ENCODE peak calls at places on chromosomes 12 and 14, in ten cellular contexts. Z is lower lobe of right lung, P is neuronal stem cell, Y is adrenal gland, A is GM23248, F is kidney, Q is SJSA1, S is PC-3, R is left ventricle myocardium inferior, J is GM23338. L is an unnamed sample. For H3K4me1, the result is how much of the 10 kb centered on the place peaks cover.

GRCh38 chr14:64811676-64812075 is 68.0 kb downstream of the SPTB start:
- DNase-seq in Z (no peak), P (no peak), Y (peak), A (no peak), F (no peak), Q (no peak), S (peak), R (no peak), J (no peak), L (no peak)

GRCh38 chr12:30823140-30823669 is 68.5 kb upstream of the CAPRIN2 start:
- DNase-seq in Z (peak), P (peak), Y (peak), A (peak), F (peak), Q (no peak), S (no peak), R (peak), J (peak), L (peak)

GRCh38 chr12:11130999-11131398 is 3.4 kb downstream of the TAS2R30 start:
- DNase-seq in Z (no peak), P (no peak), Y (no peak), A (no peak), F (no peak), Q (no peak), S (no peak), R (no peak), J (no peak), L (no peak)

GRCh38 chr14:35333797-35334743 is 41.9 kb downstream of the PSMA6 start:
- DNase-seq in Z (no peak), P (no peak), Y (peak), A (no peak), F (no peak), Q (no peak), S (no peak), R (no peak), J (no peak), L (no peak)

GRCh38 chr12:64387201-64387816 is 3.2 kb downstream of the C12orf56 start:
- DNase-seq in Z (no peak), P (no peak), Y (no peak), A (no peak), F (no peak), Q (no peak), S (peak), R (no peak), J (no peak), L (no peak)

GRCh38 chr12:34097213-34097612 is 74.9 kb downstream of the ALG10 start:
- DNase-seq in Z (no peak), P (no peak), Y (no peak), A (no peak), F (no peak), Q (no peak), S (no peak), R (no peak), J (no peak), L (no peak)

GRCh38 chr12:95225645-95226212 is 8.1 kb downstream of the VEZT start:
- DNase-seq in Z (no peak), P (no peak), Y (peak), A (no peak), F (no peak), Q (no peak), S (no peak), R (no peak), J (no peak), L (no peak)

GRCh38 chr12:105317942-105318614 is 12.4 kb upstream of the C12orf75 start:
- DNase-seq in Z (no peak), P (no peak), Y (no peak), A (peak), F (no peak), Q (no peak), S (no peak), R (no peak), J (no peak), L (no peak)

GRCh38 chr14:101810897-101811620 is 49.5 kb downstream of the PPP2R5C start:
- DNase-seq in Z (no peak), P (no peak), Y (no peak), A (peak), F (no peak), Q (peak), S (peak), R (no peak), J (no peak), L (no peak)

GRCh38 chr12:116015525-116015924 is 262.0 kb downstream of the MED13L start:
- DNase-seq in Z (no peak), P (no peak), Y (peak), A (peak), F (no peak), Q (peak), S (peak), R (no peak), J (peak), L (no peak)

GRCh38 chr14:67485501-67486095 is 2.9 kb downstream of the TMEM229B start:
- DNase-seq in Z (no peak), P (no peak), Y (no peak), A (no peak), F (peak), Q (no peak), S (no peak), R (no peak), J (peak), L (no peak)

GRCh38 chr14:101535232-101535631 is 26.1 kb upstream of the DIO3 start:
- DNase-seq in Z (no peak), P (no peak), Y (no peak), A (no peak), F (no peak), Q (no peak), S (no peak), R (no peak), J (no peak), L (no peak)

GRCh38 chr12:78584695-78585094 is 279.9 kb upstream of the SYT1 start:
- DNase-seq in Z (no peak), P (no peak), Y (no peak), A (peak), F (no peak), Q (no peak), S (peak), R (no peak), J (peak), L (no peak)

GRCh38 chr12:2198088-2198501 is 145.3 kb downstream of the CACNA1C start:
- DNase-seq in Z (no peak), P (peak), Y (no peak), A (peak), F (no peak), Q (peak), S (no peak), R (no peak), J (peak), L (no peak)

GRCh38 chr12:116537149-116537904 is 21.9 kb upstream of the MAP1LC3B2 start:
- DNase-seq in Z (no peak), P (no peak), Y (no peak), A (no peak), F (no peak), Q (peak), S (no peak), R (no peak), J (peak), L (no peak)

GRCh38 chr12:79409562-79409961 is 281.2 kb downstream of the PAWR start:
- DNase-seq in Z (no peak), P (no peak), Y (no peak), A (peak), F (no peak), Q (peak), S (peak), R (no peak), J (no peak), L (no peak)

GRCh38 chr14:47705683-47706082 is 30.3 kb upstream of the MDGA2 start:
- DNase-seq in Z (no peak), P (no peak), Y (no peak), A (no peak), F (no peak), Q (no peak), S (no peak), R (no peak), J (no peak), L (no peak)

GRCh38 chr14:69712637-69713088 is 54.3 kb upstream of the SRSF5 start:
- DNase-seq in Z (peak), P (no peak), Y (peak), A (no peak), F (peak), Q (no peak), S (no peak), R (peak), J (peak), L (peak)

GRCh38 chr14:106489112-106489881 is 962.9 kb downstream of the TMEM121 start:
- DNase-seq in Z (no peak), P (no peak), Y (no peak), A (no peak), F (no peak), Q (no peak), S (no peak), R (no peak), J (no peak), L (no peak)

GRCh38 chr14:97719931-97720330 is 922.7 kb downstream of the VRK1 start:
- DNase-seq in Z (no peak), P (no peak), Y (no peak), A (no peak), F (no peak), Q (no peak), S (no peak), R (no peak), J (no peak), L (no peak)

GRCh38 chr12:111850526-111850925 is 8.5 kb downstream of the MAPKAPK5 start:
- DNase-seq in Z (no peak), P (no peak), Y (no peak), A (no peak), F (no peak), Q (no peak), S (peak), R (no peak), J (no peak), L (no peak)

GRCh38 chr12:57489157-57489641 is 1.3 kb downstream of the MARS1 start:
- DNase-seq in Z (no peak), P (no peak), Y (no peak), A (peak), F (no peak), Q (no peak), S (no peak), R (no peak), J (no peak), L (no peak)
- H3K4me3 ChIP-seq in Z (peak), P (no peak), Y (no peak), A (peak), F (peak), Q (peak), S (peak), R (peak), J (peak), L (no peak)

GRCh38 chr14:103127861-103128598 is 4.8 kb downstream of the TNFAIP2 start:
- DNase-seq in Z (peak), P (no peak), Y (no peak), A (no peak), F (no peak), Q (no peak), S (no peak), R (no peak), J (no peak), L (no peak)
- H3K4me1 ChIP-seq in Z (half or more), P (under half), Y (half or more), A (under half), F (under half), Q (half or more), S (half or more), R (half or more), J (under half), L (half or more)

GRCh38 chr14:23299186-23299521 is 3.5 kb downstream of the PPP1R3E start:
- DNase-seq in Z (no peak), P (no peak), Y (no peak), A (no peak), F (no peak), Q (no peak), S (no peak), R (no peak), J (no peak), L (no peak)
- H3K4me3 ChIP-seq in Z (no peak), P (no peak), Y (no peak), A (peak), F (peak), Q (no peak), S (no peak), R (no peak), J (no peak), L (no peak)

DNA sequence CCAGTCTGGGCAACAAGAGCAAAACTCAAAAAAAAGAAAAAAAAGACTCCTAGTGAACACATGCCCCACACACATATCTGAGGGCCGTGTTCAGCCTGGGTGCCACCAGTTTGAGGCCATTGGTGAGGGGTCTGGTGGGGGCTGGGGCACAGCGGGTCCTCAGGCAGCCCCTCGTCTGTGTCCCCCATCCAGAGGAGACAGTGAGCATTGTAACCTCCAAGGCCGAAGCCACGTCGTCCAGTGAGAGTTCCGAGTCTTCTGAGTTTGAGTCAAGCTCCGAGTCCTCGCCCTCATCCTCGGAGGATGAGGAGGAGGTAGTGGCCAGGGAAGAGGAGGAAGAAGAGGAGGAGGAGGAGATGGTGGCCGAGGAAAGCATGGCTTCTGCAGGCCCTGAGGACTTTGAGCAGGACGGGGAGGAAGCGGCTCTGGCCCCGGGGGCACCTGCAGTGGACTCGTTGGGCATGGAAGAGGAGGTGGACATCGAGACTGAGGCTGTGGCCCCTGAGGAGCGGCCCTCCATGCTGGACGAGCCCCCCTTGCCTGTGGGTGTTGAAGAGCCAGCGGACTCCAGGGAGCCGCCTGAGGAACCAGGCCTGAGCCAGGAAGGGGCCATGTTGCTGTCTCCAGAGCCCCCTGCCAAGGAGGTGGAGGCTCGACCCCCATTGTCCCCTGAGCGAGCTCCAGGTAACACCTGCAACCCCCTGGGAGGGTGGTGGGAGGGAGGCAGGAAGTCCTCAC is 15.6 kb downstream of the SETD1B start:
- DNase-seq in Z (no peak), P (no peak), Y (no peak), A (no peak), F (no peak), Q (no peak), S (no peak), R (no peak), J (no peak), L (no peak)
- H3K4me1 ChIP-seq in Z (under half), P (under half), Y (under half), A (under half), F (under half), Q (under half), S (under half), R (under half), J (under half), L (under half)